ENCODE peak calls at places on chromosomes 2 and 18, in five cellular contexts. A is GM12865, T is glutamatergic neuron, L is neural progenitor cell, Y is astrocyte of the cerebellum. U is an unnamed sample.

GRCh38 chr18:78138993-78139496 is 840.6 kb upstream of the SALL3 start:
- DNase-seq in T (no peak), A (no peak), Y (no peak), L (peak), U (no peak)

GRCh38 chr2:107448160-107448559 is 378.5 kb upstream of the RGPD4 start:
- DNase-seq in A (no peak), L (no peak), T (no peak), Y (no peak), U (no peak)

GRCh38 chr18:71919211-71919610 is 624.9 kb downstream of the CBLN2 start:
- DNase-seq in A (no peak), T (no peak), L (no peak), Y (no peak), U (no peak)

GRCh38 chr2:212595036-212595654 is 56.5 kb upstream of the ERBB4 start:
- DNase-seq in T (no peak), A (peak), Y (peak), L (no peak), U (no peak)

GRCh38 chr2:14565666-14566065 is 66.9 kb upstream of the LRATD1 start:
- DNase-seq in Y (no peak), T (no peak), A (no peak), L (no peak), U (no peak)

GRCh38 chr2:54475919-54476318 is 19.8 kb downstream of the SPTBN1 start:
- DNase-seq in T (no peak), L (no peak), A (no peak), Y (no peak), U (no peak)

GRCh38 chr2:47172922-47173695 is 18.0 kb upstream of the STPG4 start:
- DNase-seq in Y (no peak), T (no peak), A (no peak), L (no peak), U (no peak)

GRCh38 chr2:120711694-120712093 is 24.0 kb upstream of the GLI2 start:
- DNase-seq in A (no peak), T (no peak), L (no peak), Y (no peak), U (no peak)

GRCh38 chr2:211479496-211480150 is 923.2 kb downstream of the CPS1 start:
- DNase-seq in T (no peak), A (no peak), Y (no peak), L (no peak), U (no peak)

GRCh38 chr2:113795405-113795920 is 39.0 kb upstream of the SLC35F5 start:
- DNase-seq in Y (no peak), L (peak), A (no peak), T (no peak), U (no peak)

GRCh38 chr18:23073996-23074606 is 61.2 kb upstream of the CABLES1 start:
- DNase-seq in A (no peak), L (no peak), T (no peak), Y (no peak), U (no peak)

GRCh38 chr2:186734957-186735734 is 41.3 kb downstream of the FAM171B start:
- DNase-seq in T (no peak), L (no peak), A (no peak), Y (no peak), U (no peak)

GRCh38 chr2:172704072-172704936 is 31.3 kb upstream of the RAPGEF4 start:
- DNase-seq in L (peak), Y (no peak), T (no peak), A (peak), U (peak)
- TF ChIP-seq CTCF in L (peak), Y (peak), T (peak), A (peak), U (peak)

GRCh38 chr2:176165598-176166055 is 8.5 kb downstream of the HOXD3 start:
- DNase-seq in L (no peak), Y (no peak), A (no peak), T (no peak), U (no peak)
- TF ChIP-seq CTCF in L (no peak), Y (no peak), A (no peak), T (no peak), U (no peak)

DNA sequence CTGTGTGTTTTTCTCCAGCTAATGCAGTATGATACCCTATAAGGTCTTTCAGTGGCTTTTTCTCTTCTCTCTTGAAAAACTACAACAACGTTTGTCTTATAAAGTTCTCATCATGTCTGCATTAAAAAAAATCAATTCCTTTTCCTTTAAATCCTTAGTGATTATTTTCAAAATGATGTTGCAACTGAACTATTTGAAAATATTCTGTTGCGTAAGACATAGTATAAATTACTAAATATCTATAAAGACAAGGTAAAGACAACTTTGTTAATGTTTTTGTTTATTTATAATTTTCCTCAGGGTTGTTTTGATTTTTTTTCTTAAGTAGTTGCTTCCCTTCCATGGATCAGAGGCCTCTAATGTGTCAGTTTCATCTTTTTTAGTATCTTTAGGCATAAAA is 21.2 kb downstream of the PARD3B start:
- DNase-seq in A (no peak), T (no peak), L (no peak), Y (no peak), U (no peak)
- TF ChIP-seq CTCF in A (no peak), T (no peak), L (no peak), Y (no peak), U (no peak)

DNA sequence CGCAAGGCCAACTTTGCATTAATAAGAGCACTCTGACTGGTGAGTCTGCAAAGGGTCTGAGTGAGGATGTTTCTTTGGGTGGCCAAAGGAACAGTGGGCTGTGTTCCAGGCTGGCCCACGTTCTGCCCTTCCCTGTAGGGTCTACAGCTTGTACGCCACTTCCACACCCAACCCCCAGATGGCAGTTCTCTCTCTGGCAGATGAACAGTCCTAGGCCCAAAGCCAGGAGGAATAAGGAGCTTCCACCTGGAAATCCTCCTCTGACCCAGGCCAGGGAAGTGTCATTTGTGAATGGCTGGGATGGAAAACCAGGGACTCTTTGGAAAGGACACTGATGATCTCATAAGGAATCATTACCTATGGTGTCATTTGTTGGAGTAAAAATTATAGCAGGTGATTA is 6.6 kb downstream of the OTOF start:
- DNase-seq in A (no peak), T (no peak), L (peak), Y (no peak), U (no peak)
- TF ChIP-seq CTCF in A (no peak), T (no peak), L (peak), Y (peak), U (no peak)

DNA sequence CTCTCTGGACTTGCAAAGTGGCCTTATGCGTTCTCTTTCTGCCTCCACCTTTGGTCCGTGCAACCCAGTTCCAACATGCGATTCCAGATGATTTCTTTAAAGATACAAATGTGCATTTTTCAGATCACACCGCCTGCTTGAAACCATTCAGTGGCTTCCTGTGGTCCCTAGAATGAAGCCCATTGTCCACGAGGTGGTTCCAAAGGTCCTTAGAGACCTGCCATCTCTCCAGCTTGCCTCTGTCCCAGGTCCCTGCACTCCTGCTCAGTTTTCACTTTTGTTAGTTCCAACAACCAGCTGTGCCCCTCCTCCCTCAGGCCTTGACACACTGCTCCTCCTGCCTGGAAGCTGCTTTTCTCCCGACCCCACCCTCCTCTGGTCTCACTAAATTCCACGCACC is 3.6 kb upstream of the INO80C start:
- DNase-seq in L (no peak), T (no peak), A (no peak), Y (no peak), U (no peak)
- TF ChIP-seq CTCF in L (no peak), T (no peak), A (no peak), Y (no peak), U (no peak)